ENCODE peak calls at places on chromosomes 6 and 20, in nine cellular contexts. One of them, this sample, is unnamed.
A peak's percentile ranks its signal among the peaks of the same experiment; 100 is the strongest.

GRCh38 chr6:27617700-27618689 is 145.1 kb upstream of the ZNF184 start:
- DNase-seq in amniotic stem cell: peak; percentile 14
- DNase-seq in ACHN: peak; percentile 76
- DNase-seq in hypothalamus: no peak
- DNase-seq in H4: peak; percentile 44
- DNase-seq in endothelial cell of umbilical vein: peak; percentile 40
- DNase-seq in psoas muscle: no peak
- DNase-seq in NCI-H2107: no peak
- DNase-seq in NCI-H2081: peak; percentile 34
- DNase-seq in this sample: no peak

GRCh38 chr6:138106665-138107077 is 548 bp downstream of the PERP start:
- DNase-seq in amniotic stem cell: no peak
- DNase-seq in ACHN: no peak
- DNase-seq in hypothalamus: no peak
- DNase-seq in H4: no peak
- DNase-seq in endothelial cell of umbilical vein: no peak
- DNase-seq in psoas muscle: no peak
- DNase-seq in NCI-H2107: no peak
- DNase-seq in NCI-H2081: no peak
- DNase-seq in this sample: no peak

GRCh38 chr6:125717120-125717731 is 32.2 kb upstream of the HEY2 start:
- DNase-seq in amniotic stem cell: no peak
- DNase-seq in ACHN: peak; percentile 8
- DNase-seq in hypothalamus: no peak
- DNase-seq in H4: no peak
- DNase-seq in endothelial cell of umbilical vein: no peak
- DNase-seq in psoas muscle: no peak
- DNase-seq in NCI-H2107: no peak
- DNase-seq in NCI-H2081: no peak
- DNase-seq in this sample: no peak

GRCh38 chr6:106360410-106360988 is at the start of gene CRYBG1:
- DNase-seq in amniotic stem cell: no peak
- DNase-seq in ACHN: peak; percentile 39
- DNase-seq in hypothalamus: no peak
- DNase-seq in H4: peak; percentile 28
- DNase-seq in endothelial cell of umbilical vein: peak; percentile 23
- DNase-seq in psoas muscle: peak; percentile 61
- DNase-seq in NCI-H2107: peak; percentile 73
- DNase-seq in NCI-H2081: peak; percentile 77
- DNase-seq in this sample: no peak

GRCh38 chr6:118228856-118229255 is 319.2 kb upstream of the PLN start:
- DNase-seq in amniotic stem cell: no peak
- DNase-seq in ACHN: no peak
- DNase-seq in hypothalamus: no peak
- DNase-seq in H4: no peak
- DNase-seq in endothelial cell of umbilical vein: no peak
- DNase-seq in psoas muscle: no peak
- DNase-seq in NCI-H2107: no peak
- DNase-seq in NCI-H2081: no peak
- DNase-seq in this sample: no peak

GRCh38 chr6:71395731-71396409 is 107.3 kb downstream of the OGFRL1 start:
- DNase-seq in amniotic stem cell: no peak
- DNase-seq in ACHN: no peak
- DNase-seq in hypothalamus: no peak
- DNase-seq in H4: no peak
- DNase-seq in endothelial cell of umbilical vein: no peak
- DNase-seq in psoas muscle: no peak
- DNase-seq in NCI-H2107: no peak
- DNase-seq in NCI-H2081: no peak
- DNase-seq in this sample: no peak

GRCh38 chr20:34922654-34923381 is 32.8 kb downstream of the GSS start:
- DNase-seq in amniotic stem cell: peak; percentile 68
- DNase-seq in ACHN: peak; percentile 40
- DNase-seq in hypothalamus: no peak
- DNase-seq in H4: peak; percentile 31
- DNase-seq in endothelial cell of umbilical vein: no peak
- DNase-seq in psoas muscle: no peak
- DNase-seq in NCI-H2107: no peak
- DNase-seq in NCI-H2081: no peak
- DNase-seq in this sample: no peak

GRCh38 chr20:59269396-59270025 is 30.9 kb upstream of the EDN3 start:
- DNase-seq in amniotic stem cell: no peak
- DNase-seq in ACHN: no peak
- DNase-seq in hypothalamus: no peak
- DNase-seq in H4: no peak
- DNase-seq in endothelial cell of umbilical vein: no peak
- DNase-seq in psoas muscle: no peak
- DNase-seq in NCI-H2107: no peak
- DNase-seq in NCI-H2081: no peak
- DNase-seq in this sample: no peak

GRCh38 chr6:99066041-99066440 is 118.3 kb upstream of the FBXL4 start:
- DNase-seq in amniotic stem cell: no peak
- DNase-seq in ACHN: no peak
- DNase-seq in hypothalamus: no peak
- DNase-seq in H4: no peak
- DNase-seq in endothelial cell of umbilical vein: no peak
- DNase-seq in psoas muscle: no peak
- DNase-seq in NCI-H2107: no peak
- DNase-seq in NCI-H2081: no peak
- DNase-seq in this sample: no peak

GRCh38 chr20:34524426-34524825 is 8.2 kb downstream of the DYNLRB1 start:
- DNase-seq in amniotic stem cell: no peak
- DNase-seq in ACHN: no peak
- DNase-seq in hypothalamus: no peak
- DNase-seq in H4: no peak
- DNase-seq in endothelial cell of umbilical vein: no peak
- DNase-seq in psoas muscle: no peak
- DNase-seq in NCI-H2107: no peak
- DNase-seq in NCI-H2081: no peak
- DNase-seq in this sample: no peak

GRCh38 chr6:9140861-9141534 is 705.7 kb upstream of the SLC35B3 start:
- DNase-seq in amniotic stem cell: peak; percentile 31
- DNase-seq in ACHN: no peak
- DNase-seq in hypothalamus: no peak
- DNase-seq in H4: peak; percentile 63
- DNase-seq in endothelial cell of umbilical vein: no peak
- DNase-seq in psoas muscle: no peak
- DNase-seq in NCI-H2107: no peak
- DNase-seq in NCI-H2081: peak; percentile 97
- DNase-seq in this sample: no peak

GRCh38 chr6:152380351-152380767 is 256.8 kb downstream of the SYNE1 start:
- DNase-seq in amniotic stem cell: peak; percentile 63
- DNase-seq in ACHN: peak; percentile 65
- DNase-seq in hypothalamus: no peak
- DNase-seq in H4: peak; percentile 63
- DNase-seq in endothelial cell of umbilical vein: peak; percentile 85
- DNase-seq in psoas muscle: no peak
- DNase-seq in NCI-H2107: no peak
- DNase-seq in NCI-H2081: no peak
- DNase-seq in this sample: no peak

GRCh38 chr20:44734938-44735337 is 10.7 kb upstream of the KCNK15 start:
- DNase-seq in amniotic stem cell: peak; percentile 75
- DNase-seq in ACHN: peak; percentile 87
- DNase-seq in hypothalamus: no peak
- DNase-seq in H4: peak; percentile 59
- DNase-seq in endothelial cell of umbilical vein: no peak
- DNase-seq in psoas muscle: no peak
- DNase-seq in NCI-H2107: no peak
- DNase-seq in NCI-H2081: no peak
- DNase-seq in this sample: no peak

GRCh38 chr20:52722926-52723325 is 249.2 kb upstream of the TSHZ2 start:
- DNase-seq in amniotic stem cell: no peak
- DNase-seq in ACHN: no peak
- DNase-seq in hypothalamus: no peak
- DNase-seq in H4: no peak
- DNase-seq in endothelial cell of umbilical vein: no peak
- DNase-seq in psoas muscle: no peak
- DNase-seq in NCI-H2107: no peak
- DNase-seq in NCI-H2081: no peak
- DNase-seq in this sample: no peak

GRCh38 chr20:36883972-36884535 is 8.1 kb downstream of the TLDC2 start:
- DNase-seq in amniotic stem cell: no peak
- DNase-seq in ACHN: no peak
- DNase-seq in hypothalamus: no peak
- DNase-seq in H4: no peak
- DNase-seq in endothelial cell of umbilical vein: no peak
- DNase-seq in psoas muscle: no peak
- DNase-seq in NCI-H2107: no peak
- DNase-seq in NCI-H2081: no peak
- DNase-seq in this sample: no peak

GRCh38 chr20:32559753-32560380 is 25.3 kb downstream of the NOL4L start:
- DNase-seq in amniotic stem cell: no peak
- DNase-seq in ACHN: no peak
- DNase-seq in hypothalamus: no peak
- DNase-seq in H4: no peak
- DNase-seq in endothelial cell of umbilical vein: no peak
- DNase-seq in psoas muscle: no peak
- DNase-seq in NCI-H2107: no peak
- DNase-seq in NCI-H2081: no peak
- DNase-seq in this sample: no peak

GRCh38 chr6:31575335-31575901 is at the start of gene TNF:
- DNase-seq in amniotic stem cell: no peak
- DNase-seq in ACHN: no peak
- DNase-seq in hypothalamus: no peak
- DNase-seq in H4: no peak
- DNase-seq in endothelial cell of umbilical vein: no peak
- DNase-seq in psoas muscle: peak; percentile 71
- DNase-seq in NCI-H2107: no peak
- DNase-seq in NCI-H2081: no peak
- DNase-seq in this sample: no peak

GRCh38 chr6:166465671-166466087 is 82.9 kb upstream of the MPC1 start:
- DNase-seq in amniotic stem cell: peak; percentile 18
- DNase-seq in ACHN: no peak
- DNase-seq in hypothalamus: no peak
- DNase-seq in H4: no peak
- DNase-seq in endothelial cell of umbilical vein: no peak
- DNase-seq in psoas muscle: no peak
- DNase-seq in NCI-H2107: no peak
- DNase-seq in NCI-H2081: no peak
- DNase-seq in this sample: no peak

GRCh38 chr6:80004199-80005072 is at the start of gene TTK:
- DNase-seq in amniotic stem cell: peak; percentile 90
- DNase-seq in ACHN: peak; percentile 93
- DNase-seq in hypothalamus: peak; percentile 61
- DNase-seq in H4: peak; percentile 89
- DNase-seq in endothelial cell of umbilical vein: peak; percentile 90
- DNase-seq in psoas muscle: peak; percentile 95
- DNase-seq in NCI-H2107: peak; percentile 81
- DNase-seq in NCI-H2081: peak; percentile 97
- DNase-seq in this sample: peak; percentile 81

GRCh38 chr6:166173292-166173951 is 5.8 kb upstream of the TBXT start:
- DNase-seq in amniotic stem cell: no peak
- DNase-seq in ACHN: no peak
- DNase-seq in hypothalamus: no peak
- DNase-seq in H4: peak; percentile 57
- DNase-seq in endothelial cell of umbilical vein: no peak
- DNase-seq in psoas muscle: no peak
- DNase-seq in NCI-H2107: peak; percentile 22
- DNase-seq in NCI-H2081: peak; percentile 9
- DNase-seq in this sample: no peak

GRCh38 chr20:31551581-31552081 is 37.4 kb downstream of the HM13 start:
- DNase-seq in amniotic stem cell: no peak
- DNase-seq in ACHN: peak; percentile 96
- DNase-seq in hypothalamus: no peak
- DNase-seq in H4: no peak
- DNase-seq in endothelial cell of umbilical vein: no peak
- DNase-seq in psoas muscle: no peak
- DNase-seq in NCI-H2107: no peak
- DNase-seq in NCI-H2081: no peak
- DNase-seq in this sample: no peak

GRCh38 chr6:170137176-170137891 is 153.5 kb downstream of the DLL1 start:
- DNase-seq in amniotic stem cell: no peak
- DNase-seq in ACHN: no peak
- DNase-seq in hypothalamus: no peak
- DNase-seq in H4: no peak
- DNase-seq in endothelial cell of umbilical vein: no peak
- DNase-seq in psoas muscle: peak; percentile 76
- DNase-seq in NCI-H2107: no peak
- DNase-seq in NCI-H2081: no peak
- DNase-seq in this sample: no peak

GRCh38 chr6:43629505-43630300 is 639 bp upstream of the GTPBP2 start:
- DNase-seq in amniotic stem cell: peak; percentile 92
- DNase-seq in ACHN: peak; percentile 96
- DNase-seq in hypothalamus: peak; percentile 66
- DNase-seq in H4: peak; percentile 98
- DNase-seq in endothelial cell of umbilical vein: peak; percentile 97
- DNase-seq in psoas muscle: peak; percentile 97
- DNase-seq in NCI-H2107: peak; percentile 69
- DNase-seq in NCI-H2081: peak; percentile 97
- DNase-seq in this sample: peak; percentile 92

GRCh38 chr6:44230034-44230675 is 6.8 kb downstream of the SLC29A1 start:
- DNase-seq in amniotic stem cell: no peak
- DNase-seq in ACHN: no peak
- DNase-seq in hypothalamus: no peak
- DNase-seq in H4: no peak
- DNase-seq in endothelial cell of umbilical vein: no peak
- DNase-seq in psoas muscle: no peak
- DNase-seq in NCI-H2107: no peak
- DNase-seq in NCI-H2081: no peak
- DNase-seq in this sample: no peak

GRCh38 chr6:45478235-45478634 is 100.5 kb upstream of the SUPT3H start:
- DNase-seq in amniotic stem cell: no peak
- DNase-seq in ACHN: peak; percentile 26
- DNase-seq in hypothalamus: no peak
- DNase-seq in H4: no peak
- DNase-seq in endothelial cell of umbilical vein: peak; percentile 71
- DNase-seq in psoas muscle: no peak
- DNase-seq in NCI-H2107: no peak
- DNase-seq in NCI-H2081: no peak
- DNase-seq in this sample: no peak

GRCh38 chr6:11123978-11124377 is 12.5 kb upstream of the ERVFRD-1 start:
- DNase-seq in amniotic stem cell: no peak
- DNase-seq in ACHN: no peak
- DNase-seq in hypothalamus: no peak
- DNase-seq in H4: no peak
- DNase-seq in endothelial cell of umbilical vein: no peak
- DNase-seq in psoas muscle: no peak
- DNase-seq in NCI-H2107: no peak
- DNase-seq in NCI-H2081: no peak
- DNase-seq in this sample: no peak

GRCh38 chr6:168353041-168353440 is 33.5 kb upstream of the DACT2 start:
- DNase-seq in amniotic stem cell: no peak
- DNase-seq in ACHN: no peak
- DNase-seq in hypothalamus: no peak
- DNase-seq in H4: no peak
- DNase-seq in endothelial cell of umbilical vein: no peak
- DNase-seq in psoas muscle: no peak
- DNase-seq in NCI-H2107: no peak
- DNase-seq in NCI-H2081: no peak
- DNase-seq in this sample: no peak

GRCh38 chr6:138026342-138026741 is 80.9 kb downstream of the PERP start:
- DNase-seq in amniotic stem cell: no peak
- DNase-seq in ACHN: no peak
- DNase-seq in hypothalamus: no peak
- DNase-seq in H4: no peak
- DNase-seq in endothelial cell of umbilical vein: no peak
- DNase-seq in psoas muscle: no peak
- DNase-seq in NCI-H2107: no peak
- DNase-seq in NCI-H2081: no peak
- DNase-seq in this sample: no peak

GRCh38 chr6:142296975-142297604 is 4.7 kb upstream of the ADGRG6 start:
- DNase-seq in amniotic stem cell: no peak
- DNase-seq in ACHN: no peak
- DNase-seq in hypothalamus: no peak
- DNase-seq in H4: no peak
- DNase-seq in endothelial cell of umbilical vein: no peak
- DNase-seq in psoas muscle: no peak
- DNase-seq in NCI-H2107: no peak
- DNase-seq in NCI-H2081: no peak
- DNase-seq in this sample: no peak

This sample was measured in anterior cingulate cortex.